ENCODE peak calls at places on chromosomes 5 and 9, in nine cellular contexts. U is M059J; Q is EH; Y is fibroblast of pulmonary artery; W is HFF-Myc; R is activated T-cell treated with anti-CD3 and anti-CD28 coated beads, Interleukin-2, amount 50 U/mL, for 24 hours; F is memory B cell; P is body of pancreas; C is NCI-H1105 treated with DMSO at 0.1 percent for 48 hours. M is an unnamed sample.

GRCh38 chr5:149048806-149049205 is 14.1 kb downstream of the SH3TC2 start:
- DNase-seq in U (no peak), Q (no peak), Y (no peak), W (no peak), R (no peak), F (no peak), P (no peak), C (no peak), M (no peak)

GRCh38 chr9:121643473-121643872 is 8.0 kb upstream of the DAB2IP start:
- DNase-seq in U (no peak), Q (no peak), Y (no peak), W (no peak), R (no peak), F (no peak), P (no peak), C (no peak), M (no peak)

GRCh38 chr9:134606951-134607733 is 34.5 kb upstream of the COL5A1 start:
- DNase-seq in U (peak), Q (peak), Y (no peak), W (no peak), R (peak), F (no peak), P (no peak), C (no peak), M (no peak)

GRCh38 chr9:117305454-117305853 is 109.4 kb downstream of the ASTN2 start:
- DNase-seq in U (no peak), Q (no peak), Y (no peak), W (no peak), R (no peak), F (no peak), P (no peak), C (peak), M (no peak)

GRCh38 chr5:123298335-123299010 is 124.7 kb downstream of the CEP120 start:
- DNase-seq in U (no peak), Q (no peak), Y (no peak), W (no peak), R (no peak), F (no peak), P (no peak), C (no peak), M (no peak)

GRCh38 chr9:77514886-77515711 is 133.0 kb downstream of the GNA14 start:
- DNase-seq in U (peak), Q (peak), Y (peak), W (peak), R (no peak), F (no peak), P (no peak), C (no peak), M (no peak)

GRCh38 chr5:172806897-172807672 is 27.0 kb upstream of the ERGIC1 start:
- DNase-seq in U (peak), Q (peak), Y (peak), W (peak), R (peak), F (peak), P (peak), C (no peak), M (peak)

GRCh38 chr5:179254638-179255271 is 90.5 kb downstream of the ADAMTS2 start:
- DNase-seq in U (no peak), Q (no peak), Y (no peak), W (no peak), R (no peak), F (no peak), P (no peak), C (no peak), M (no peak)

GRCh38 chr9:73038613-73039012 is 85.8 kb upstream of the ALDH1A1 start:
- DNase-seq in U (peak), Q (peak), Y (peak), W (no peak), R (no peak), F (no peak), P (peak), C (no peak), M (no peak)

GRCh38 chr5:122844136-122844915 is 1.1 kb upstream of the SNX24 start:
- DNase-seq in U (peak), Q (no peak), Y (no peak), W (no peak), R (no peak), F (no peak), P (peak), C (no peak), M (no peak)

GRCh38 chr9:89695441-89695891 is 90.7 kb downstream of the GADD45G start:
- DNase-seq in U (no peak), Q (no peak), Y (no peak), W (no peak), R (no peak), F (no peak), P (no peak), C (no peak), M (no peak)

GRCh38 chr5:115816226-115817042 is at the start of gene CDO1:
- DNase-seq in U (peak), Q (peak), Y (peak), W (no peak), R (peak), F (peak), P (peak), C (no peak), M (no peak)

GRCh38 chr5:102594192-102594591 is 95.4 kb upstream of the SLCO6A1 start:
- DNase-seq in U (no peak), Q (no peak), Y (no peak), W (no peak), R (no peak), F (no peak), P (no peak), C (no peak), M (no peak)

GRCh38 chr9:68768619-68769018 is 63.6 kb downstream of the PIP5K1B start:
- DNase-seq in U (no peak), Q (no peak), Y (no peak), W (no peak), R (no peak), F (no peak), P (no peak), C (no peak), M (no peak)

GRCh38 chr5:123438244-123438643 is 15.0 kb upstream of the CEP120 start:
- DNase-seq in U (no peak), Q (no peak), Y (no peak), W (no peak), R (no peak), F (no peak), P (no peak), C (no peak), M (no peak)